ENCODE peak calls at places on chromosomes 12 and 14, in seven cellular contexts. One of them, this sample, is unnamed.
A peak's percentile ranks its signal among the peaks of the same experiment; 100 is the strongest.

GRCh38 chr12:65868133-65868705 is 43.9 kb downstream of the HMGA2 start:
- DNase-seq in GM12878: no peak
- DNase-seq in HepG2: no peak
- DNase-seq in H1: no peak
- DNase-seq in HCT116: no peak
- DNase-seq in K562: peak; percentile 9
- DNase-seq in SK-N-SH: no peak
- DNase-seq in this sample: no peak

GRCh38 chr14:92635031-92635430 is 113.4 kb downstream of the LGMN start:
- DNase-seq in HepG2: no peak
- DNase-seq in SK-N-SH: no peak
- DNase-seq in HCT116: no peak
- DNase-seq in H1: no peak
- DNase-seq in GM12878: no peak
- DNase-seq in K562: no peak
- DNase-seq in this sample: no peak

GRCh38 chr12:113900711-113901110 is 65.4 kb downstream of the RBM19 start:
- DNase-seq in GM12878: no peak
- DNase-seq in SK-N-SH: no peak
- DNase-seq in HepG2: no peak
- DNase-seq in HCT116: no peak
- DNase-seq in K562: no peak
- DNase-seq in H1: no peak
- DNase-seq in this sample: peak; percentile 18

GRCh38 chr12:68271346-68271745 is 17.9 kb upstream of the IL22 start:
- DNase-seq in H1: no peak
- DNase-seq in HepG2: no peak
- DNase-seq in K562: no peak
- DNase-seq in SK-N-SH: no peak
- DNase-seq in HCT116: no peak
- DNase-seq in GM12878: no peak
- DNase-seq in this sample: no peak

GRCh38 chr12:38904932-38905479 is 385 bp downstream of the CPNE8 start:
- DNase-seq in HepG2: peak; percentile 52
- DNase-seq in H1: no peak
- DNase-seq in SK-N-SH: peak; percentile 18
- DNase-seq in HCT116: peak; percentile 88
- DNase-seq in GM12878: peak; percentile 65
- DNase-seq in K562: peak; percentile 78
- DNase-seq in this sample: no peak

GRCh38 chr12:58725400-58726105 is 194.8 kb downstream of the LRIG3 start:
- DNase-seq in H1: no peak
- DNase-seq in HCT116: no peak
- DNase-seq in HepG2: no peak
- DNase-seq in GM12878: no peak
- DNase-seq in SK-N-SH: no peak
- DNase-seq in K562: no peak
- DNase-seq in this sample: no peak

GRCh38 chr12:79370021-79370420 is 320.7 kb downstream of the PAWR start:
- DNase-seq in SK-N-SH: no peak
- DNase-seq in HepG2: no peak
- DNase-seq in HCT116: no peak
- DNase-seq in GM12878: no peak
- DNase-seq in K562: no peak
- DNase-seq in H1: no peak
- DNase-seq in this sample: no peak

GRCh38 chr12:102465762-102466560 is 14.4 kb downstream of the IGF1 start:
- DNase-seq in HepG2: no peak
- DNase-seq in HCT116: no peak
- DNase-seq in H1: no peak
- DNase-seq in SK-N-SH: no peak
- DNase-seq in GM12878: no peak
- DNase-seq in K562: no peak
- DNase-seq in this sample: no peak

GRCh38 chr12:93707836-93708235 is 30.7 kb downstream of the CRADD start:
- DNase-seq in GM12878: no peak
- DNase-seq in SK-N-SH: no peak
- DNase-seq in HCT116: peak; percentile 26
- DNase-seq in HepG2: peak; percentile 62
- DNase-seq in K562: no peak
- DNase-seq in H1: no peak
- DNase-seq in this sample: no peak

GRCh38 chr14:106318700-106319099 is 792.3 kb downstream of the TMEM121 start:
- DNase-seq in K562: peak; percentile 9
- DNase-seq in H1: no peak
- DNase-seq in HCT116: no peak
- DNase-seq in GM12878: no peak
- DNase-seq in HepG2: no peak
- DNase-seq in SK-N-SH: peak; percentile 57
- DNase-seq in this sample: no peak

GRCh38 chr12:12976366-12976765 is 23.7 kb downstream of the HEBP1 start:
- DNase-seq in K562: no peak
- DNase-seq in SK-N-SH: no peak
- DNase-seq in HCT116: no peak
- DNase-seq in HepG2: no peak
- DNase-seq in H1: no peak
- DNase-seq in GM12878: no peak
- DNase-seq in this sample: no peak

GRCh38 chr12:102593128-102593527 is 112.8 kb upstream of the IGF1 start:
- DNase-seq in GM12878: no peak
- DNase-seq in HepG2: no peak
- DNase-seq in HCT116: no peak
- DNase-seq in H1: no peak
- DNase-seq in K562: no peak
- DNase-seq in SK-N-SH: no peak
- DNase-seq in this sample: peak; percentile 13

GRCh38 chr12:38175538-38175937 is 141.0 kb upstream of the ALG10B start:
- DNase-seq in K562: no peak
- DNase-seq in SK-N-SH: no peak
- DNase-seq in HepG2: no peak
- DNase-seq in GM12878: no peak
- DNase-seq in H1: no peak
- DNase-seq in HCT116: no peak
- DNase-seq in this sample: no peak

DNA sequence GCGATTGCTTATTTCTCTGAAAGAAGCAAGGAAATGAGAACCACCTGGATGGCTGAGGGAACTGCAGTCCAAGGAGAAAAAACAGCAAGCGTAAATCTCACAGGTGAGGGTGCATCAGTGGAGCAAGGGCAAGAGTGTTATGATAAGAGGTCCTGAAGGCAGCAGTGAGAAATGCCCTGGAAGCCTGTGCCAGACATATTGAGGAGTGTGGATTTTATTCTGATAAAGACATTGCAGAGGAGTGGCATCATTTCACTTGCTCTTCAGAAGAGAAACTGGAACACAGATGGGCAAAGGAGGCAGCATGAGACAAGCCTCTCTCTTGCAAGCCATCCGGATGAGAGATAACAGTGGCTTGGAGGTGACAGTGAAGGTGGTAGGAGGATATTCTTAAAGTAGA is 78.5 kb downstream of the PDE3A start:
- DNase-seq in SK-N-SH: no peak
- DNase-seq in HCT116: no peak
- DNase-seq in HepG2: no peak
- DNase-seq in H1: no peak
- DNase-seq in GM12878: no peak
- DNase-seq in K562: no peak
- DNase-seq in this sample: no peak
- TF ChIP-seq JUND in SK-N-SH: no peak
- TF ChIP-seq JUND in HCT116: no peak
- TF ChIP-seq JUND in HepG2: no peak
- TF ChIP-seq JUND in H1: no peak
- TF ChIP-seq JUND in GM12878: no peak
- TF ChIP-seq JUND in K562: no peak
- TF ChIP-seq JUND in this sample: no peak

GRCh38 chr14:58171090-58171489 is 19.1 kb upstream of the ARMH4 start:
- DNase-seq in SK-N-SH: peak; percentile 70
- DNase-seq in H1: peak; percentile 83
- DNase-seq in HepG2: peak; percentile 79
- DNase-seq in HCT116: peak; percentile 83
- DNase-seq in K562: peak; percentile 94
- DNase-seq in GM12878: peak; percentile 42
- DNase-seq in this sample: peak; percentile 95
- TF ChIP-seq JUND in SK-N-SH: no peak
- TF ChIP-seq JUND in H1: peak; percentile 31
- TF ChIP-seq JUND in HepG2: no peak
- TF ChIP-seq JUND in HCT116: no peak
- TF ChIP-seq JUND in K562: peak; percentile 88
- TF ChIP-seq JUND in GM12878: no peak
- TF ChIP-seq JUND in this sample: no peak

GRCh38 chr12:67070307-67070600 is 198.9 kb upstream of the CAND1 start:
- DNase-seq in SK-N-SH: peak; percentile 2
- DNase-seq in HepG2: no peak
- DNase-seq in H1: no peak
- DNase-seq in HCT116: no peak
- DNase-seq in K562: no peak
- DNase-seq in GM12878: no peak
- DNase-seq in this sample: no peak

GRCh38 chr12:67069451-67070306 is 199.5 kb upstream of the CAND1 start:
- DNase-seq in HCT116: no peak
- DNase-seq in K562: no peak
- DNase-seq in SK-N-SH: peak; percentile 64
- DNase-seq in GM12878: no peak
- DNase-seq in H1: peak; percentile 57
- DNase-seq in HepG2: peak; percentile 3
- DNase-seq in this sample: peak; percentile 43

GRCh38 chr12:67068204-67068731 is 200.9 kb upstream of the CAND1 start:
- DNase-seq in HCT116: no peak
- DNase-seq in HepG2: no peak
- DNase-seq in K562: no peak
- DNase-seq in GM12878: no peak
- DNase-seq in SK-N-SH: peak; percentile 11
- DNase-seq in H1: peak; percentile 7
- DNase-seq in this sample: no peak

GRCh38 chr12:67068773-67069450 is 200.2 kb upstream of the CAND1 start:
- DNase-seq in SK-N-SH: peak; percentile 76
- DNase-seq in HepG2: peak; percentile 3
- DNase-seq in GM12878: no peak
- DNase-seq in HCT116: no peak
- DNase-seq in H1: peak; percentile 25
- DNase-seq in K562: no peak
- DNase-seq in this sample: peak; percentile 30

DNA sequence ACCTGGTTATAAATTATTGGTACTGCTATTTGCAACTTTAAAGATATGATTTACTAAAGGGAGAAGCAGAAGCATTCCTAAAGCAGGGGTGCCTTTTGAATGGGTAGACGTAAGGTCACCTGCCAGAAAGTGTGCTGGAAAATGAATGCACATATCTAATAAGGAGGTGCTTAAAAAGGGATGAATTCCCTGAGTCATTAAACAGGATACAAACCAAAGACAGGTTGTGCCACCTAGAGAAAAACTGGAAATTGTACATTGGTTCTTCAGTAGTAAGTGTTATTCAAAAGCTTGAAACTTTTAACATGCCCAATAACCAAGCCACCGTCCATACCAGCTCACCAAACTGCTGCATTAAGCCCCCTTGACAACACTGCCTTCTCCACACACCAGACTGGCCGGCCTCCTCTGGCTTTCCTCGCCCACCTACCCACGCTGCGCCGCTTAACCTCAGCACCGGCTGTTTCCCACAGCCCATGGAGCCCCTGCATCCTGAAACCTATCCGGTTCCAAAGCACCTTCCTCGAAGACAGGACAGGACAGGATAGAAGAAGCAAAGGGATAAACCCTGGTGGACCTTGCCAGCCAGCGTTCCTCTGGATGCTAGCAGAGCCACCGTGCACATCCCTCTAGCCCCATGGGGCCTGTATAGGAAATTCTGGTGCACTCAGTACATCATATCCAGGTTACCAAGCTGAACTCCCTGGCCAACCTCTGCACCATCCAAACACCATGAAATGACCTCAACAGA is 201.5 kb upstream of the CAND1 start:
- DNase-seq in HCT116: no peak
- DNase-seq in SK-N-SH: peak; percentile 1
- DNase-seq in K562: no peak
- DNase-seq in GM12878: no peak
- DNase-seq in H1: no peak
- DNase-seq in HepG2: no peak
- DNase-seq in this sample: peak; percentile 38
- TF ChIP-seq JUND in HCT116: no peak
- TF ChIP-seq JUND in SK-N-SH: no peak
- TF ChIP-seq JUND in K562: no peak
- TF ChIP-seq JUND in GM12878: no peak
- TF ChIP-seq JUND in H1: no peak
- TF ChIP-seq JUND in HepG2: no peak
- TF ChIP-seq JUND in this sample: no peak

GRCh38 chr12:8841778-8842177 is 19.4 kb downstream of the A2ML1 start:
- DNase-seq in GM12878: no peak
- DNase-seq in HCT116: no peak
- DNase-seq in K562: peak; percentile 29
- DNase-seq in H1: no peak
- DNase-seq in HepG2: no peak
- DNase-seq in SK-N-SH: no peak
- DNase-seq in this sample: no peak
- TF ChIP-seq JUND in GM12878: no peak
- TF ChIP-seq JUND in HCT116: no peak
- TF ChIP-seq JUND in K562: no peak
- TF ChIP-seq JUND in H1: no peak
- TF ChIP-seq JUND in HepG2: no peak
- TF ChIP-seq JUND in SK-N-SH: no peak
- TF ChIP-seq JUND in this sample: no peak

DNA sequence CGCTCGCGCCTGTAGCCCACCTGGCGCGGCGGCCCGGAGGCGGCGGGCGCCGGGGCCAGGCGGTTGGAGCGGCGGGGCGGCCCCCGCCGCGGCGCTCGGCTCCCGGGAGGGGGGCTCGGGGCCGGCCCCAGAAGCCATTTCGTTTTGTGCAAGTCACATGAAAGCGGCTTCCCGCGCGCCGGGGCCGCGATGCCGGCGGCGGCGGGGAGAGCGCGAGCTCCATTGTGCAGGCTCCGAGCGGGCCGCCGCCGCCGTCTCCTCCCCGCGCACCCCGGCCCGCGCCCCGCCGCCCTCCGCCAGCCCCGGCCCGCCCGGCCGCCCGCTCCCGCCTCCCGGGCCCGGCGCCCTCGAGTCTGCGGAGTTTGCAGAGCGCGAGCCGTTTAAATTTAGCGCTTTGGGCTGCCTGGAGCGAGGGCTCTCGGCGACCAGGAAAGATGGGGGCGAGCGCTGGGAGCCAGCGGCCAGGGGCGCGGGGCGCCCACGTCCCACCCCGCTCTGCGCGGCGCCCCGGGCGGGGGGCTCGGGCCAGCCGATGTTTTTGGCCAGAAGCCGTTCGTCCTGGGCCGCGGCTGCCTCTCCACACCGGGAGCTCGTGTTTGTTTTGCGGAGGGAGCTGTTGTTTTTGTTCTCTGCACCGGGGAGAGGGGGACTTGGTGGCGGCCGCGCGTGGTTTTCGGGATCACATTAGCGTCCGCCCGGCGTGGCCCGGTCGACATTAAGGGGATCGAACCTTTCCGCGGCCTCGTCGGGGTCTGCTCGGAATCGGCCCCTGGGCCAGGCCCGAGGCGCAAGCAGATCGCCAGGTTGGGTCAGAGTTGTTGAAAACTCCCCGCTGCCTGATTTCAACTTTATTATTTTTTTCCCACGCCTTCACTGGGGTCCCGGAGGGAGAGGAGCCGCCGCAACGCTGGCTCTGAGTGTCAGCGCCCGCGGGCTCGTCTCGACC is 982 bp downstream of the BCL7A start:
- DNase-seq in HCT116: no peak
- DNase-seq in GM12878: no peak
- DNase-seq in HepG2: no peak
- DNase-seq in K562: peak; percentile 55
- DNase-seq in H1: no peak
- DNase-seq in SK-N-SH: peak; percentile 82
- DNase-seq in this sample: peak; percentile 54
- TF ChIP-seq JUND in HCT116: no peak
- TF ChIP-seq JUND in GM12878: no peak
- TF ChIP-seq JUND in HepG2: no peak
- TF ChIP-seq JUND in K562: no peak
- TF ChIP-seq JUND in H1: no peak
- TF ChIP-seq JUND in SK-N-SH: no peak
- TF ChIP-seq JUND in this sample: no peak

GRCh38 chr12:132583736-132584135 is 26.6 kb downstream of the LRCOL1 start:
- DNase-seq in H1: no peak
- DNase-seq in SK-N-SH: no peak
- DNase-seq in HepG2: no peak
- DNase-seq in K562: no peak
- DNase-seq in GM12878: no peak
- DNase-seq in HCT116: no peak
- DNase-seq in this sample: no peak
- TF ChIP-seq JUND in H1: no peak
- TF ChIP-seq JUND in SK-N-SH: no peak
- TF ChIP-seq JUND in HepG2: no peak
- TF ChIP-seq JUND in K562: no peak
- TF ChIP-seq JUND in GM12878: no peak
- TF ChIP-seq JUND in HCT116: no peak
- TF ChIP-seq JUND in this sample: no peak